ENCODE peak calls at places on chromosomes 12 and 14, in four cellular contexts. Q is glomerular endothelial cell, C is hippocampal formation, I is kidney tubule cell. R is an unnamed sample.

GRCh38 chr14:22088614-22089359 is 415.2 kb upstream of the OR4E1 start:
- DNase-seq in Q (no peak), C (peak; percentile 2), I (no peak), R (peak; percentile 51)

GRCh38 chr12:71503579-71504470 is 64.2 kb downstream of the LGR5 start:
- DNase-seq in Q (no peak), C (no peak), I (peak; percentile 9), R (peak; percentile 32)

GRCh38 chr14:99248761-99249171 is 23.2 kb downstream of the BCL11B start:
- DNase-seq in Q (no peak), C (no peak), I (no peak), R (no peak)

GRCh38 chr12:7116916-7117315 is 7.9 kb upstream of the C1RL start:
- DNase-seq in Q (no peak), C (no peak), I (no peak), R (no peak)

GRCh38 chr12:30450872-30451271 is 244.8 kb downstream of the IPO8 start:
- DNase-seq in Q (peak; percentile 61), C (no peak), I (peak; percentile 1), R (no peak)

GRCh38 chr12:92129609-92130008 is 16.0 kb downstream of the BTG1 start:
- DNase-seq in Q (no peak), C (no peak), I (no peak), R (no peak)

GRCh38 chr12:131020326-131020725 is 66.6 kb downstream of the ADGRD1 start:
- DNase-seq in Q (no peak), C (no peak), I (no peak), R (no peak)

GRCh38 chr12:25939606-25940005 is 18.9 kb upstream of the RASSF8 start:
- DNase-seq in Q (no peak), C (no peak), I (no peak), R (no peak)

GRCh38 chr12:124361074-124361965 is 66.4 kb downstream of the RFLNA start:
- DNase-seq in Q (no peak), C (no peak), I (no peak), R (no peak)

GRCh38 chr12:3527181-3527580 is 36.2 kb downstream of the PRMT8 start:
- DNase-seq in Q (no peak), C (no peak), I (peak; percentile 65), R (peak; percentile 16)

GRCh38 chr14:36525746-36526099 is 5.7 kb upstream of the NKX2-1 start:
- DNase-seq in Q (no peak), C (no peak), I (no peak), R (no peak)

GRCh38 chr12:46921754-46922113 is 95.9 kb upstream of the SLC38A4 start:
- DNase-seq in Q (no peak), C (no peak), I (no peak), R (no peak)

GRCh38 chr12:47302111-47302597 is 222.4 kb upstream of the AMIGO2 start:
- DNase-seq in Q (no peak), C (no peak), I (peak; percentile 67), R (peak; percentile 49)

GRCh38 chr14:50666772-50667490 is 1.2 kb downstream of the SAV1 start:
- DNase-seq in Q (no peak), C (peak; percentile 17), I (peak; percentile 72), R (peak; percentile 76)

GRCh38 chr14:69037790-69038448 is 58.8 kb upstream of the ACTN1 start:
- DNase-seq in Q (no peak), C (no peak), I (peak; percentile 76), R (no peak)

GRCh38 chr12:101829639-101830390 is 944 bp downstream of the GNPTAB start:
- DNase-seq in Q (no peak), C (no peak), I (peak; percentile 28), R (no peak)

GRCh38 chr14:104799657-104800599 is 973 bp upstream of the ZBTB42 start:
- DNase-seq in Q (no peak), C (peak; percentile 40), I (peak; percentile 81), R (no peak)

GRCh38 chr14:34682787-34683321 is 31.5 kb downstream of the CFL2 start:
- DNase-seq in Q (no peak), C (no peak), I (no peak), R (peak; percentile 22)

GRCh38 chr14:37588956-37589737 is 5.9 kb downstream of the FOXA1 start:
- DNase-seq in Q (no peak), C (no peak), I (no peak), R (no peak)

GRCh38 chr12:72578327-72578726 is 306.2 kb downstream of the TRHDE start:
- DNase-seq in Q (no peak), C (no peak), I (no peak), R (no peak)

GRCh38 chr14:54902521-54903420 is at the start of gene GCH1:
- DNase-seq in Q (no peak), C (no peak), I (peak; percentile 85), R (peak; percentile 32)

GRCh38 chr14:55454264-55455151 is 14.1 kb upstream of the TBPL2 start:
- DNase-seq in Q (no peak), C (no peak), I (peak; percentile 93), R (peak; percentile 92)

R was measured in renal cortical epithelial cell.